ENCODE peak calls at places on chromosomes 3 and 15, in ten cellular contexts. P, A, N, L, R, X, M, G, K and U are unnamed samples.

GRCh38 chr3:65493371-65493882 is 545.3 kb downstream of the MAGI1 start:
- DNase-seq in K (no peak), A (no peak), M (no peak), X (no peak), G (no peak), N (no peak), L (no peak), P (no peak), R (no peak), U (no peak)

GRCh38 chr15:94177112-94177511 is 54.2 kb upstream of the MCTP2 start:
- DNase-seq in X (no peak), G (peak; percentile 66), L (no peak), K (peak; percentile 87), P (no peak), A (no peak), N (no peak), M (no peak), R (no peak), U (no peak)

GRCh38 chr3:111690242-111690641 is 95.1 kb upstream of the ZBED2 start:
- DNase-seq in A (no peak), P (no peak), R (no peak), G (peak; percentile 68), L (no peak), N (no peak), K (peak; percentile 38), X (no peak), M (no peak), U (no peak)

GRCh38 chr15:40151991-40152390 is 8.9 kb upstream of the BUB1B start:
- DNase-seq in A (no peak), P (no peak), G (peak; percentile 39), K (no peak), R (no peak), L (no peak), N (no peak), M (no peak), X (no peak), U (no peak)

GRCh38 chr3:187773963-187774789 is 28.9 kb upstream of the BCL6 start:
- DNase-seq in N (no peak), A (no peak), L (no peak), K (peak; percentile 49), P (no peak), M (peak; percentile 45), X (peak; percentile 38), G (peak; percentile 36), R (peak; percentile 33), U (no peak)

GRCh38 chr15:51234181-51234927 is 104.0 kb downstream of the CYP19A1 start:
- DNase-seq in K (no peak), X (no peak), L (no peak), M (no peak), G (no peak), N (no peak), P (no peak), R (no peak), A (no peak), U (no peak)

GRCh38 chr3:134620476-134621115 is 30.2 kb downstream of the KY start:
- DNase-seq in N (no peak), K (no peak), P (no peak), G (no peak), L (no peak), A (no peak), R (no peak), X (no peak), M (no peak), U (no peak)

GRCh38 chr3:177729939-177730700 is 532.8 kb upstream of the TBL1XR1 start:
- DNase-seq in K (no peak), X (no peak), N (no peak), A (peak; percentile 43), L (peak; percentile 39), M (peak; percentile 64), P (no peak), R (no peak), G (no peak), U (no peak)

GRCh38 chr3:177196473-177197040 is 725 bp downstream of the TBL1XR1 start:
- DNase-seq in G (no peak), A (no peak), X (no peak), R (peak; percentile 64), L (peak; percentile 72), M (peak; percentile 17), P (peak; percentile 44), K (peak; percentile 49), N (peak; percentile 48), U (peak; percentile 59)

GRCh38 chr3:119420196-119420595 is 43.2 kb downstream of the TMEM39A start:
- DNase-seq in G (no peak), R (no peak), A (no peak), X (no peak), L (no peak), P (no peak), N (no peak), M (no peak), K (no peak), U (no peak)

GRCh38 chr3:159733194-159733860 is 255.3 kb upstream of the IL12A start:
- DNase-seq in P (no peak), M (no peak), X (no peak), N (peak; percentile 44), K (no peak), G (peak; percentile 23), A (no peak), L (peak; percentile 67), R (no peak), U (no peak)

GRCh38 chr3:177615015-177615414 is 417.7 kb upstream of the TBL1XR1 start:
- DNase-seq in K (peak; percentile 21), X (peak; percentile 77), G (peak; percentile 88), A (peak; percentile 72), N (peak; percentile 98), L (peak; percentile 99), M (peak; percentile 92), R (peak; percentile 49), P (peak; percentile 54), U (no peak)

GRCh38 chr3:66722675-66723074 is 221.9 kb upstream of the LRIG1 start:
- DNase-seq in X (peak; percentile 43), G (no peak), A (no peak), L (peak; percentile 43), K (peak; percentile 25), P (peak; percentile 39), N (peak; percentile 91), M (peak; percentile 14), R (peak; percentile 27), U (no peak)

GRCh38 chr3:148794357-148794756 is 33.3 kb upstream of the CPB1 start:
- DNase-seq in G (no peak), R (no peak), K (peak; percentile 37), L (no peak), A (no peak), X (no peak), N (peak; percentile 15), M (no peak), P (no peak), U (no peak)

GRCh38 chr3:186414735-186415419 is 52.8 kb upstream of the DGKG start:
- DNase-seq in L (peak; percentile 66), P (peak; percentile 30), K (no peak), N (peak; percentile 88), M (no peak), A (peak; percentile 19), X (no peak), R (peak; percentile 12), G (peak; percentile 79), U (no peak)

GRCh38 chr3:175713263-175713662 is 854.1 kb downstream of the NAALADL2 start:
- DNase-seq in R (no peak), G (no peak), L (no peak), P (no peak), M (no peak), X (no peak), K (no peak), N (no peak), A (no peak), U (no peak)

GRCh38 chr3:50542177-50543034 is 25.1 kb downstream of the C3orf18 start:
- DNase-seq in A (peak; percentile 57), M (peak; percentile 84), X (peak; percentile 54), R (peak; percentile 87), L (peak; percentile 65), K (peak; percentile 85), G (peak; percentile 44), N (peak; percentile 58), P (peak; percentile 75), U (peak; percentile 65)

GRCh38 chr15:22243440-22244130 is 163.3 kb downstream of the OR4M2 start:
- DNase-seq in N (no peak), K (no peak), X (no peak), R (no peak), L (no peak), A (no peak), G (no peak), M (no peak), P (no peak), U (no peak)
- H3K9me3 ChIP-seq in N (peaks cover 3% of the 10 kb centered on the region), K (peaks cover 33% of the 10 kb centered on the region), X (no peaks in the 10 kb centered on the region), R (peaks cover 78% of the 10 kb centered on the region), L (peaks cover 6% of the 10 kb centered on the region), A (no peaks in the 10 kb centered on the region), G (no peaks in the 10 kb centered on the region), M (no peaks in the 10 kb centered on the region), P (no peaks in the 10 kb centered on the region), U (no peaks in the 10 kb centered on the region)

GRCh38 chr15:30062881-30063280 is 19.9 kb upstream of the GOLGA8J start:
- DNase-seq in A (no peak), N (no peak), R (no peak), G (peak; percentile 27), X (no peak), L (no peak), P (no peak), M (no peak), K (peak; percentile 17), U (no peak)
- H3K4me1 ChIP-seq in A (no peaks in the 10 kb centered on the region), N (peaks cover 2% of the 10 kb centered on the region), R (no peaks in the 10 kb centered on the region), G (peaks cover 12% of the 10 kb centered on the region), X (peaks cover 11% of the 10 kb centered on the region), L (peaks cover 4% of the 10 kb centered on the region), P (no peaks in the 10 kb centered on the region), M (no peaks in the 10 kb centered on the region), K (peaks cover 6% of the 10 kb centered on the region), U (no peaks in the 10 kb centered on the region)

GRCh38 chr3:72678380-72678779 is 169.9 kb downstream of the SHQ1 start:
- DNase-seq in L (no peak), A (no peak), M (no peak), R (peak; percentile 20), P (no peak), X (no peak), N (no peak), G (peak; percentile 24), K (no peak), U (no peak)
- H3K9me3 ChIP-seq in L (no peaks in the 10 kb centered on the region), A (no peaks in the 10 kb centered on the region), M (no peaks in the 10 kb centered on the region), R (no peaks in the 10 kb centered on the region), P (no peaks in the 10 kb centered on the region), X (peaks cover 10% of the 10 kb centered on the region), N (no peaks in the 10 kb centered on the region), G (peaks cover 5% of the 10 kb centered on the region), K (no peaks in the 10 kb centered on the region), U (no peaks in the 10 kb centered on the region)

GRCh38 chr3:137761563-137762503 is 2.3 kb upstream of the SOX14 start:
- DNase-seq in L (no peak), K (peak; percentile 52), X (no peak), N (no peak), R (no peak), M (no peak), G (no peak), P (no peak), A (no peak), U (no peak)

GRCh38 chr3:137762674-137763593 is 1.2 kb upstream of the SOX14 start:
- DNase-seq in P (no peak), L (no peak), K (peak; percentile 58), M (no peak), N (no peak), X (no peak), R (no peak), A (no peak), G (no peak), U (no peak)

GRCh38 chr3:137759505-137759904 is 4.6 kb upstream of the SOX14 start:
- DNase-seq in N (no peak), K (no peak), L (no peak), G (no peak), R (no peak), A (no peak), P (no peak), X (no peak), M (no peak), U (no peak)

GRCh38 chr3:137760341-137761098 is 3.6 kb upstream of the SOX14 start:
- DNase-seq in K (no peak), X (no peak), M (no peak), L (no peak), P (no peak), R (no peak), G (no peak), N (no peak), A (no peak), U (no peak)

GRCh38 chr3:137761099-137761562 is 3.0 kb upstream of the SOX14 start:
- DNase-seq in N (no peak), P (no peak), A (no peak), X (no peak), L (no peak), G (no peak), M (no peak), R (no peak), K (peak; percentile 70), U (no peak)
- H3K4me1 ChIP-seq in N (no peaks in the 10 kb centered on the region), P (no peaks in the 10 kb centered on the region), A (peaks cover 3% of the 10 kb centered on the region), X (no peaks in the 10 kb centered on the region), L (no peaks in the 10 kb centered on the region), G (peaks cover 4% of the 10 kb centered on the region), M (no peaks in the 10 kb centered on the region), R (no peaks in the 10 kb centered on the region), K (peaks cover 30% of the 10 kb centered on the region), U (no peaks in the 10 kb centered on the region)